ENCODE peak calls at places on chromosomes 2 and 18, in eight cellular contexts. One of them, this sample, is unnamed.

GRCh38 chr2:120308038-120308910 is 37.7 kb upstream of the INHBB start:
- DNase-seq in tibial artery: no peak
- DNase-seq in suprapubic skin: no peak
- DNase-seq in HCT116: no peak
- DNase-seq in lower lobe of right lung: no peak
- DNase-seq in transverse colon: no peak
- DNase-seq in tibial nerve: no peak
- DNase-seq in heart left ventricle: peak
- DNase-seq in this sample: no peak

GRCh38 chr18:13660510-13660909 is 65.8 kb downstream of the FAM210A start:
- DNase-seq in tibial artery: peak
- DNase-seq in suprapubic skin: no peak
- DNase-seq in HCT116: no peak
- DNase-seq in lower lobe of right lung: no peak
- DNase-seq in transverse colon: no peak
- DNase-seq in tibial nerve: peak
- DNase-seq in heart left ventricle: peak
- DNase-seq in this sample: no peak

GRCh38 chr2:85033388-85033787 is 62.4 kb downstream of the KCMF1 start:
- DNase-seq in tibial artery: no peak
- DNase-seq in suprapubic skin: no peak
- DNase-seq in HCT116: no peak
- DNase-seq in lower lobe of right lung: no peak
- DNase-seq in transverse colon: no peak
- DNase-seq in tibial nerve: no peak
- DNase-seq in heart left ventricle: no peak
- DNase-seq in this sample: no peak

GRCh38 chr2:96663829-96664228 is 21.3 kb downstream of the FER1L5 start:
- DNase-seq in tibial artery: no peak
- DNase-seq in suprapubic skin: no peak
- DNase-seq in HCT116: no peak
- DNase-seq in lower lobe of right lung: peak
- DNase-seq in transverse colon: no peak
- DNase-seq in tibial nerve: no peak
- DNase-seq in heart left ventricle: no peak
- DNase-seq in this sample: no peak

GRCh38 chr2:84888401-84889276 is 7.8 kb upstream of the TRABD2A start:
- DNase-seq in tibial artery: no peak
- DNase-seq in suprapubic skin: no peak
- DNase-seq in HCT116: no peak
- DNase-seq in lower lobe of right lung: no peak
- DNase-seq in transverse colon: peak
- DNase-seq in tibial nerve: peak
- DNase-seq in heart left ventricle: no peak
- DNase-seq in this sample: no peak

GRCh38 chr2:106028192-106028591 is 165.9 kb downstream of the UXS1 start:
- DNase-seq in tibial artery: no peak
- DNase-seq in suprapubic skin: no peak
- DNase-seq in HCT116: no peak
- DNase-seq in lower lobe of right lung: no peak
- DNase-seq in transverse colon: peak
- DNase-seq in tibial nerve: no peak
- DNase-seq in heart left ventricle: no peak
- DNase-seq in this sample: no peak

GRCh38 chr2:133489641-133490411 is 78.4 kb downstream of the NCKAP5 start:
- DNase-seq in tibial artery: peak
- DNase-seq in suprapubic skin: peak
- DNase-seq in HCT116: no peak
- DNase-seq in lower lobe of right lung: no peak
- DNase-seq in transverse colon: no peak
- DNase-seq in tibial nerve: peak
- DNase-seq in heart left ventricle: peak
- DNase-seq in this sample: peak

GRCh38 chr18:57430983-57431382 is 4.2 kb upstream of the ONECUT2 start:
- DNase-seq in tibial artery: no peak
- DNase-seq in suprapubic skin: no peak
- DNase-seq in HCT116: no peak
- DNase-seq in lower lobe of right lung: no peak
- DNase-seq in transverse colon: no peak
- DNase-seq in tibial nerve: no peak
- DNase-seq in heart left ventricle: no peak
- DNase-seq in this sample: no peak

GRCh38 chr2:228658998-228659397 is 477.5 kb upstream of the SPHKAP start:
- DNase-seq in tibial artery: no peak
- DNase-seq in suprapubic skin: no peak
- DNase-seq in HCT116: no peak
- DNase-seq in lower lobe of right lung: no peak
- DNase-seq in transverse colon: no peak
- DNase-seq in tibial nerve: no peak
- DNase-seq in heart left ventricle: no peak
- DNase-seq in this sample: no peak

GRCh38 chr2:176479961-176480360 is 210.7 kb downstream of the MTX2 start:
- DNase-seq in tibial artery: no peak
- DNase-seq in suprapubic skin: no peak
- DNase-seq in HCT116: no peak
- DNase-seq in lower lobe of right lung: no peak
- DNase-seq in transverse colon: no peak
- DNase-seq in tibial nerve: no peak
- DNase-seq in heart left ventricle: no peak
- DNase-seq in this sample: no peak

GRCh38 chr2:201775326-201775725 is 5.4 kb downstream of the ALS2 start:
- DNase-seq in tibial artery: no peak
- DNase-seq in suprapubic skin: no peak
- DNase-seq in HCT116: no peak
- DNase-seq in lower lobe of right lung: no peak
- DNase-seq in transverse colon: no peak
- DNase-seq in tibial nerve: no peak
- DNase-seq in heart left ventricle: no peak
- DNase-seq in this sample: no peak

GRCh38 chr2:187504312-187504921 is 49.8 kb downstream of the TFPI start:
- DNase-seq in tibial artery: no peak
- DNase-seq in suprapubic skin: no peak
- DNase-seq in HCT116: no peak
- DNase-seq in lower lobe of right lung: no peak
- DNase-seq in transverse colon: no peak
- DNase-seq in tibial nerve: no peak
- DNase-seq in heart left ventricle: no peak
- DNase-seq in this sample: no peak

GRCh38 chr2:54329482-54330225 is 73.6 kb upstream of the TSPYL6 start:
- DNase-seq in tibial artery: no peak
- DNase-seq in suprapubic skin: no peak
- DNase-seq in HCT116: no peak
- DNase-seq in lower lobe of right lung: no peak
- DNase-seq in transverse colon: no peak
- DNase-seq in tibial nerve: no peak
- DNase-seq in heart left ventricle: no peak
- DNase-seq in this sample: no peak

GRCh38 chr2:18271370-18272147 is 288.9 kb downstream of the RDH14 start:
- DNase-seq in tibial artery: no peak
- DNase-seq in suprapubic skin: no peak
- DNase-seq in HCT116: no peak
- DNase-seq in lower lobe of right lung: no peak
- DNase-seq in transverse colon: no peak
- DNase-seq in tibial nerve: no peak
- DNase-seq in heart left ventricle: no peak
- DNase-seq in this sample: no peak

GRCh38 chr2:29974086-29974485 is 52.7 kb upstream of the ALK start:
- DNase-seq in tibial artery: no peak
- DNase-seq in suprapubic skin: no peak
- DNase-seq in HCT116: no peak
- DNase-seq in lower lobe of right lung: no peak
- DNase-seq in transverse colon: no peak
- DNase-seq in tibial nerve: no peak
- DNase-seq in heart left ventricle: no peak
- DNase-seq in this sample: no peak

GRCh38 chr2:127953128-127953718 is 67.5 kb upstream of the AMMECR1L start:
- DNase-seq in tibial artery: peak
- DNase-seq in suprapubic skin: no peak
- DNase-seq in HCT116: no peak
- DNase-seq in lower lobe of right lung: peak
- DNase-seq in transverse colon: peak
- DNase-seq in tibial nerve: no peak
- DNase-seq in heart left ventricle: peak
- DNase-seq in this sample: peak

GRCh38 chr2:133516405-133517028 is 51.7 kb downstream of the NCKAP5 start:
- DNase-seq in tibial artery: no peak
- DNase-seq in suprapubic skin: no peak
- DNase-seq in HCT116: no peak
- DNase-seq in lower lobe of right lung: no peak
- DNase-seq in transverse colon: no peak
- DNase-seq in tibial nerve: no peak
- DNase-seq in heart left ventricle: no peak
- DNase-seq in this sample: no peak

GRCh38 chr2:197575987-197576386 is 60.1 kb downstream of the MOB4 start:
- DNase-seq in tibial artery: peak
- DNase-seq in suprapubic skin: peak
- DNase-seq in HCT116: no peak
- DNase-seq in lower lobe of right lung: no peak
- DNase-seq in transverse colon: no peak
- DNase-seq in tibial nerve: peak
- DNase-seq in heart left ventricle: peak
- DNase-seq in this sample: peak

GRCh38 chr18:45386256-45386655 is 229.0 kb upstream of the SLC14A2 start:
- DNase-seq in tibial artery: no peak
- DNase-seq in suprapubic skin: no peak
- DNase-seq in HCT116: no peak
- DNase-seq in lower lobe of right lung: no peak
- DNase-seq in transverse colon: peak
- DNase-seq in tibial nerve: no peak
- DNase-seq in heart left ventricle: no peak
- DNase-seq in this sample: peak

GRCh38 chr18:3879114-3879835 is 429.3 kb downstream of the TGIF1 start:
- DNase-seq in tibial artery: no peak
- DNase-seq in suprapubic skin: peak
- DNase-seq in HCT116: no peak
- DNase-seq in lower lobe of right lung: no peak
- DNase-seq in transverse colon: no peak
- DNase-seq in tibial nerve: no peak
- DNase-seq in heart left ventricle: no peak
- DNase-seq in this sample: peak

GRCh38 chr18:62403125-62403524 is 78.0 kb downstream of the TNFRSF11A start:
- DNase-seq in tibial artery: no peak
- DNase-seq in suprapubic skin: no peak
- DNase-seq in HCT116: no peak
- DNase-seq in lower lobe of right lung: no peak
- DNase-seq in transverse colon: peak
- DNase-seq in tibial nerve: no peak
- DNase-seq in heart left ventricle: no peak
- DNase-seq in this sample: no peak

GRCh38 chr2:105769504-105769903 is 24.8 kb downstream of the NCK2 start:
- DNase-seq in tibial artery: no peak
- DNase-seq in suprapubic skin: no peak
- DNase-seq in HCT116: no peak
- DNase-seq in lower lobe of right lung: no peak
- DNase-seq in transverse colon: no peak
- DNase-seq in tibial nerve: no peak
- DNase-seq in heart left ventricle: no peak
- DNase-seq in this sample: no peak

GRCh38 chr18:3985664-3986063 is 469.4 kb downstream of the DLGAP1 start:
- DNase-seq in tibial artery: no peak
- DNase-seq in suprapubic skin: no peak
- DNase-seq in HCT116: no peak
- DNase-seq in lower lobe of right lung: no peak
- DNase-seq in transverse colon: no peak
- DNase-seq in tibial nerve: no peak
- DNase-seq in heart left ventricle: no peak
- DNase-seq in this sample: no peak

GRCh38 chr2:148136441-148136840 is 115.5 kb downstream of the MBD5 start:
- DNase-seq in tibial artery: no peak
- DNase-seq in suprapubic skin: no peak
- DNase-seq in HCT116: no peak
- DNase-seq in lower lobe of right lung: no peak
- DNase-seq in transverse colon: no peak
- DNase-seq in tibial nerve: no peak
- DNase-seq in heart left ventricle: no peak
- DNase-seq in this sample: no peak

GRCh38 chr2:127610561-127610960 is 35.4 kb upstream of the GPR17 start:
- DNase-seq in tibial artery: no peak
- DNase-seq in suprapubic skin: peak
- DNase-seq in HCT116: no peak
- DNase-seq in lower lobe of right lung: no peak
- DNase-seq in transverse colon: peak
- DNase-seq in tibial nerve: no peak
- DNase-seq in heart left ventricle: no peak
- DNase-seq in this sample: no peak

DNA sequence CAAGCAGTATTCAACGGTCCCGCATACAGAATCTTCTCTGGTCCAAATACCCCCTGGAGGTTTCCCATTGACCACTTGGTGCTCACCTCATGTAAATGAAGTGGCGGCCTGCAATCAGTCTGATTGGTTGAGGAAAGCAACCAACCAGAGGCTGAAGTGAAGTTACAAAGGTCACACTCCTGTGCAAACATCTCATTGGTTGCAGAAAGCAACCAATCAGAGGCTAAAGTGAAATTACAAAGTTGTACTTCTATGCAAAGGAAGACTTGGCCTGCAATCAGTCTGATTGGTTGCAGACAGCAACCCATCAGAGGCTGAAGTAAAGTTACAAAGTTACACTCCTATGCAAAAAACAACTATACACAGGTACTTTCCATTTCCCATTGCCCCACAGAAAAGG is 2.5 kb upstream of the SP100 start:
- DNase-seq in tibial artery: no peak
- DNase-seq in suprapubic skin: no peak
- DNase-seq in HCT116: no peak
- DNase-seq in lower lobe of right lung: no peak
- DNase-seq in transverse colon: no peak
- DNase-seq in tibial nerve: no peak
- DNase-seq in heart left ventricle: no peak
- DNase-seq in this sample: no peak
- H3K27ac ChIP-seq in tibial artery: no peak
- H3K27ac ChIP-seq in suprapubic skin: no peak
- H3K27ac ChIP-seq in HCT116: no peak
- H3K27ac ChIP-seq in lower lobe of right lung: no peak
- H3K27ac ChIP-seq in transverse colon: no peak
- H3K27ac ChIP-seq in tibial nerve: no peak
- H3K27ac ChIP-seq in heart left ventricle: no peak
- H3K27ac ChIP-seq in this sample: no peak

GRCh38 chr2:73918856-73919255 is 7.8 kb upstream of the DGUOK start:
- DNase-seq in tibial artery: no peak
- DNase-seq in suprapubic skin: no peak
- DNase-seq in HCT116: no peak
- DNase-seq in lower lobe of right lung: no peak
- DNase-seq in transverse colon: no peak
- DNase-seq in tibial nerve: no peak
- DNase-seq in heart left ventricle: no peak
- DNase-seq in this sample: no peak
- H3K27ac ChIP-seq in tibial artery: no peak
- H3K27ac ChIP-seq in suprapubic skin: no peak
- H3K27ac ChIP-seq in HCT116: no peak
- H3K27ac ChIP-seq in lower lobe of right lung: no peak
- H3K27ac ChIP-seq in transverse colon: peak
- H3K27ac ChIP-seq in tibial nerve: no peak
- H3K27ac ChIP-seq in heart left ventricle: no peak
- H3K27ac ChIP-seq in this sample: no peak

GRCh38 chr2:66582364-66582974 is 147.5 kb downstream of the MEIS1 start:
- DNase-seq in tibial artery: no peak
- DNase-seq in suprapubic skin: no peak
- DNase-seq in HCT116: no peak
- DNase-seq in lower lobe of right lung: no peak
- DNase-seq in transverse colon: no peak
- DNase-seq in tibial nerve: no peak
- DNase-seq in heart left ventricle: no peak
- DNase-seq in this sample: no peak
- H3K27ac ChIP-seq in tibial artery: no peak
- H3K27ac ChIP-seq in suprapubic skin: peak
- H3K27ac ChIP-seq in HCT116: no peak
- H3K27ac ChIP-seq in lower lobe of right lung: peak
- H3K27ac ChIP-seq in transverse colon: peak
- H3K27ac ChIP-seq in tibial nerve: no peak
- H3K27ac ChIP-seq in heart left ventricle: no peak
- H3K27ac ChIP-seq in this sample: peak

GRCh38 chr2:25232248-25232825 is 64.0 kb upstream of the POMC start:
- DNase-seq in tibial artery: no peak
- DNase-seq in suprapubic skin: no peak
- DNase-seq in HCT116: no peak
- DNase-seq in lower lobe of right lung: no peak
- DNase-seq in transverse colon: no peak
- DNase-seq in tibial nerve: no peak
- DNase-seq in heart left ventricle: no peak
- DNase-seq in this sample: no peak
- H3K27ac ChIP-seq in tibial artery: no peak
- H3K27ac ChIP-seq in suprapubic skin: no peak
- H3K27ac ChIP-seq in HCT116: no peak
- H3K27ac ChIP-seq in lower lobe of right lung: no peak
- H3K27ac ChIP-seq in transverse colon: no peak
- H3K27ac ChIP-seq in tibial nerve: no peak
- H3K27ac ChIP-seq in heart left ventricle: no peak
- H3K27ac ChIP-seq in this sample: no peak

This sample was measured in ovary.